ENCODE peak calls at places on chromosomes 1 and 21, in six cellular contexts. M, H, L, X, R and Q are unnamed samples.

GRCh38 chr1:66339944-66340343 is 194.0 kb upstream of the SGIP1 start:
- DNase-seq in X (no peak), H (no peak), R (no peak), L (no peak), M (peak; percentile 33), Q (no peak)

GRCh38 chr1:178352790-178353416 is 143.9 kb downstream of the CLEC20A start:
- DNase-seq in M (no peak), X (no peak), H (no peak), R (no peak), L (no peak), Q (no peak)

GRCh38 chr1:21319447-21320407 is 29.5 kb upstream of the ECE1 start:
- DNase-seq in M (no peak), X (no peak), L (no peak), R (peak; percentile 39), H (no peak), Q (no peak)

GRCh38 chr1:92037400-92037799 is 7.6 kb downstream of the EPHX4 start:
- DNase-seq in R (no peak), L (no peak), M (no peak), H (no peak), X (no peak), Q (no peak)

GRCh38 chr1:209421186-209421585 is 162.3 kb upstream of the CAMK1G start:
- DNase-seq in H (no peak), L (no peak), X (no peak), M (no peak), R (no peak), Q (no peak)

GRCh38 chr1:193494368-193494767 is 308.0 kb upstream of the B3GALT2 start:
- DNase-seq in X (no peak), M (no peak), R (no peak), L (no peak), H (no peak), Q (no peak)

GRCh38 chr1:17561561-17561985 is 22.1 kb downstream of the ARHGEF10L start:
- DNase-seq in H (peak; percentile 42), R (peak; percentile 48), L (no peak), X (no peak), M (no peak), Q (no peak)

GRCh38 chr1:108107658-108108057 is 92.5 kb downstream of the SLC25A24 start:
- DNase-seq in M (peak; percentile 72), R (peak; percentile 78), L (no peak), H (no peak), X (peak; percentile 11), Q (no peak)

GRCh38 chr1:208161005-208161404 is 83.2 kb downstream of the PLXNA2 start:
- DNase-seq in R (no peak), L (no peak), X (no peak), M (no peak), H (no peak), Q (no peak)

GRCh38 chr1:187721216-187721615 is 892.5 kb downstream of the PLA2G4A start:
- DNase-seq in L (no peak), M (no peak), X (no peak), H (no peak), R (no peak), Q (no peak)

GRCh38 chr21:35220301-35220700 is 171.2 kb upstream of the RUNX1 start:
- DNase-seq in L (no peak), M (no peak), X (no peak), H (no peak), R (no peak), Q (no peak)

GRCh38 chr1:172977296-172978027 is 73.3 kb downstream of the TNFSF18 start:
- DNase-seq in R (peak; percentile 87), L (no peak), X (no peak), M (no peak), H (no peak), Q (no peak)

GRCh38 chr1:244896550-244896949 is 32.2 kb upstream of the HNRNPU start:
- DNase-seq in X (no peak), R (peak; percentile 61), H (no peak), L (no peak), M (no peak), Q (no peak)

GRCh38 chr1:168698453-168698852 is 30.6 kb downstream of the DPT start:
- DNase-seq in H (no peak), X (no peak), L (no peak), M (no peak), R (no peak), Q (no peak)

GRCh38 chr1:40981702-40982448 is 2.4 kb downstream of the CTPS1 start:
- DNase-seq in L (no peak), H (no peak), R (no peak), X (no peak), M (no peak), Q (no peak)

GRCh38 chr1:6414443-6414844 is 5.3 kb downstream of the HES2 start:
- DNase-seq in H (no peak), R (peak; percentile 46), M (peak; percentile 51), L (peak; percentile 59), X (peak; percentile 54), Q (no peak)

GRCh38 chr1:224213438-224214119 is 30.5 kb downstream of the DEGS1 start:
- DNase-seq in H (no peak), R (no peak), L (no peak), M (no peak), X (no peak), Q (no peak)

GRCh38 chr1:205301220-205301821 is 20.2 kb downstream of the NUAK2 start:
- DNase-seq in H (peak; percentile 51), M (no peak), L (no peak), R (peak; percentile 83), X (no peak), Q (no peak)

GRCh38 chr1:217026506-217026905 is 303.3 kb upstream of the ESRRG start:
- DNase-seq in L (no peak), H (no peak), X (no peak), R (no peak), M (no peak), Q (no peak)

GRCh38 chr1:91278754-91279153 is 125.9 kb downstream of the HFM1 start:
- DNase-seq in L (peak; percentile 12), M (peak; percentile 16), X (no peak), H (no peak), R (peak; percentile 31), Q (no peak)

GRCh38 chr1:38489844-38490270 is 369.7 kb downstream of the RRAGC start:
- DNase-seq in M (peak; percentile 40), X (peak; percentile 29), H (no peak), R (peak; percentile 4), L (peak; percentile 64), Q (no peak)

GRCh38 chr1:209246660-209247059 is 336.9 kb upstream of the CAMK1G start:
- DNase-seq in L (no peak), M (no peak), H (no peak), R (peak; percentile 43), X (no peak), Q (no peak)

GRCh38 chr21:25342811-25343210 is 264.5 kb downstream of the MRPL39 start:
- DNase-seq in H (no peak), R (peak; percentile 28), L (no peak), M (no peak), X (no peak), Q (no peak)

GRCh38 chr1:150268342-150268705 is 492 bp downstream of the APH1A start:
- DNase-seq in L (no peak), H (no peak), X (peak; percentile 60), R (peak; percentile 44), M (peak; percentile 28), Q (no peak)

GRCh38 chr1:175169305-175170018 is 23.1 kb downstream of the KIAA0040 start:
- DNase-seq in M (no peak), H (no peak), R (peak; percentile 22), X (no peak), L (peak; percentile 81), Q (no peak)

GRCh38 chr1:42152907-42153597 is at the start of gene GUCA2B:
- DNase-seq in L (no peak), X (no peak), R (no peak), H (no peak), M (no peak), Q (no peak)